ENCODE peak calls at places on chromosomes 16 and 17, in five cellular contexts. U is coronary artery; J is stimulated activated CD8-positive, alpha-beta memory T cell treated with anti-CD3 and anti-CD28 coated beads, Interleukin-12 subunit alpha, Interleukin-12 subunit beta, amount 100 ng/mL, for 1 hour; L is fibroblast of the aortic adventitia; E is Right ventricle myocardium superior. Y is an unnamed sample.
A peak's percentile ranks its signal among the peaks of the same experiment; 100 is the strongest.

GRCh38 chr17:78365561-78366108 is 5.8 kb upstream of the SOCS3 start:
- DNase-seq in U (no peak), J (no peak), L (no peak), E (no peak), Y (no peak)

GRCh38 chr17:40399185-40399584 is 18.5 kb downstream of the TOP2A start:
- DNase-seq in U (no peak), J (no peak), L (peak; percentile 83), E (no peak), Y (no peak)

GRCh38 chr17:75087558-75088453 is at the start of gene SLC16A5:
- DNase-seq in U (peak; percentile 81), J (no peak), L (peak; percentile 41), E (peak; percentile 94), Y (peak; percentile 79)

GRCh38 chr17:50028207-50029120 is 27.4 kb upstream of the ITGA3 start:
- DNase-seq in U (no peak), J (no peak), L (peak; percentile 26), E (no peak), Y (no peak)

GRCh38 chr17:42372142-42372541 is 16.1 kb downstream of the STAT3 start:
- DNase-seq in U (no peak), J (no peak), L (no peak), E (no peak), Y (no peak)

GRCh38 chr16:27230562-27230991 is 27.3 kb downstream of the KDM8 start:
- DNase-seq in U (no peak), J (peak; percentile 60), L (no peak), E (peak; percentile 48), Y (peak; percentile 87)

GRCh38 chr16:2156025-2156848 is 655 bp downstream of the TRAF7 start:
- DNase-seq in U (no peak), J (no peak), L (peak; percentile 69), E (no peak), Y (no peak)

GRCh38 chr16:85415196-85415988 is 197.7 kb upstream of the GSE1 start:
- DNase-seq in U (no peak), J (no peak), L (no peak), E (peak; percentile 58), Y (peak; percentile 44)

GRCh38 chr16:4085405-4085970 is 30.8 kb downstream of the ADCY9 start:
- DNase-seq in U (no peak), J (no peak), L (no peak), E (no peak), Y (no peak)